ENCODE peak calls at places on chromosomes 1 and 21, in nine cellular contexts. One of them, this sample, is unnamed.
A peak's percentile ranks its signal among the peaks of the same experiment; 100 is the strongest.

GRCh38 chr21:43827015-43827611 is 37.7 kb downstream of the RRP1 start:
- DNase-seq in left ventricle myocardium inferior: no peak
- DNase-seq in endodermal cell: no peak
- DNase-seq in astrocyte of the cerebellum: peak; percentile 11
- DNase-seq in GM12878: no peak
- DNase-seq in AG04449: no peak
- DNase-seq in GM12864: no peak
- DNase-seq in CD8-positive, alpha-beta T cell: no peak
- DNase-seq in progenitor cell of endocrine pancreas: no peak
- DNase-seq in this sample: no peak

GRCh38 chr1:219555031-219555667 is 57.8 kb downstream of the ZC3H11B start:
- DNase-seq in CD8-positive, alpha-beta T cell: no peak
- DNase-seq in GM12878: no peak
- DNase-seq in astrocyte of the cerebellum: peak; percentile 80
- DNase-seq in GM12864: no peak
- DNase-seq in endodermal cell: peak; percentile 74
- DNase-seq in left ventricle myocardium inferior: no peak
- DNase-seq in AG04449: no peak
- DNase-seq in progenitor cell of endocrine pancreas: no peak
- DNase-seq in this sample: no peak

GRCh38 chr21:14901482-14901958 is 163.3 kb downstream of the NRIP1 start:
- DNase-seq in astrocyte of the cerebellum: peak; percentile 99
- DNase-seq in endodermal cell: no peak
- DNase-seq in GM12864: no peak
- DNase-seq in CD8-positive, alpha-beta T cell: no peak
- DNase-seq in left ventricle myocardium inferior: no peak
- DNase-seq in AG04449: no peak
- DNase-seq in progenitor cell of endocrine pancreas: no peak
- DNase-seq in GM12878: no peak
- DNase-seq in this sample: no peak

GRCh38 chr1:91891486-91891885 is 5.5 kb upstream of the TGFBR3 start:
- DNase-seq in left ventricle myocardium inferior: no peak
- DNase-seq in astrocyte of the cerebellum: no peak
- DNase-seq in CD8-positive, alpha-beta T cell: no peak
- DNase-seq in GM12878: no peak
- DNase-seq in endodermal cell: no peak
- DNase-seq in GM12864: no peak
- DNase-seq in AG04449: no peak
- DNase-seq in progenitor cell of endocrine pancreas: no peak
- DNase-seq in this sample: no peak

GRCh38 chr1:84301759-84302380 is 362 bp downstream of the SAMD13 start:
- DNase-seq in AG04449: no peak
- DNase-seq in endodermal cell: no peak
- DNase-seq in progenitor cell of endocrine pancreas: no peak
- DNase-seq in left ventricle myocardium inferior: no peak
- DNase-seq in GM12864: no peak
- DNase-seq in astrocyte of the cerebellum: no peak
- DNase-seq in GM12878: no peak
- DNase-seq in CD8-positive, alpha-beta T cell: no peak
- DNase-seq in this sample: no peak

GRCh38 chr1:119712342-119713038 is 756 bp downstream of the PHGDH start:
- DNase-seq in progenitor cell of endocrine pancreas: peak; percentile 62
- DNase-seq in astrocyte of the cerebellum: peak; percentile 49
- DNase-seq in left ventricle myocardium inferior: peak; percentile 78
- DNase-seq in CD8-positive, alpha-beta T cell: no peak
- DNase-seq in AG04449: peak; percentile 75
- DNase-seq in endodermal cell: peak; percentile 95
- DNase-seq in GM12864: no peak
- DNase-seq in GM12878: no peak
- DNase-seq in this sample: peak; percentile 62

GRCh38 chr1:203311368-203312301 is 6.3 kb downstream of the BTG2 start:
- DNase-seq in AG04449: no peak
- DNase-seq in left ventricle myocardium inferior: no peak
- DNase-seq in progenitor cell of endocrine pancreas: no peak
- DNase-seq in endodermal cell: no peak
- DNase-seq in GM12864: no peak
- DNase-seq in astrocyte of the cerebellum: no peak
- DNase-seq in CD8-positive, alpha-beta T cell: no peak
- DNase-seq in GM12878: no peak
- DNase-seq in this sample: no peak

GRCh38 chr1:1089731-1090423 is 15.8 kb upstream of the RNF223 start:
- DNase-seq in endodermal cell: peak; percentile 42
- DNase-seq in GM12864: no peak
- DNase-seq in astrocyte of the cerebellum: no peak
- DNase-seq in AG04449: no peak
- DNase-seq in CD8-positive, alpha-beta T cell: no peak
- DNase-seq in GM12878: no peak
- DNase-seq in left ventricle myocardium inferior: no peak
- DNase-seq in progenitor cell of endocrine pancreas: no peak
- DNase-seq in this sample: no peak

GRCh38 chr1:55402117-55402516 is 187.0 kb upstream of the USP24 start:
- DNase-seq in CD8-positive, alpha-beta T cell: no peak
- DNase-seq in AG04449: peak; percentile 40
- DNase-seq in GM12864: no peak
- DNase-seq in progenitor cell of endocrine pancreas: no peak
- DNase-seq in astrocyte of the cerebellum: peak; percentile 31
- DNase-seq in GM12878: no peak
- DNase-seq in endodermal cell: no peak
- DNase-seq in left ventricle myocardium inferior: no peak
- DNase-seq in this sample: no peak

GRCh38 chr1:224884428-224884827 is 45.0 kb upstream of the DNAH14 start:
- DNase-seq in progenitor cell of endocrine pancreas: no peak
- DNase-seq in GM12864: no peak
- DNase-seq in AG04449: peak; percentile 31
- DNase-seq in CD8-positive, alpha-beta T cell: no peak
- DNase-seq in left ventricle myocardium inferior: no peak
- DNase-seq in GM12878: no peak
- DNase-seq in astrocyte of the cerebellum: no peak
- DNase-seq in endodermal cell: no peak
- DNase-seq in this sample: no peak

GRCh38 chr1:41611932-41612450 is 127.5 kb upstream of the EDN2 start:
- DNase-seq in GM12878: no peak
- DNase-seq in CD8-positive, alpha-beta T cell: no peak
- DNase-seq in endodermal cell: peak; percentile 7
- DNase-seq in AG04449: no peak
- DNase-seq in left ventricle myocardium inferior: no peak
- DNase-seq in GM12864: no peak
- DNase-seq in astrocyte of the cerebellum: no peak
- DNase-seq in progenitor cell of endocrine pancreas: no peak
- DNase-seq in this sample: no peak

DNA sequence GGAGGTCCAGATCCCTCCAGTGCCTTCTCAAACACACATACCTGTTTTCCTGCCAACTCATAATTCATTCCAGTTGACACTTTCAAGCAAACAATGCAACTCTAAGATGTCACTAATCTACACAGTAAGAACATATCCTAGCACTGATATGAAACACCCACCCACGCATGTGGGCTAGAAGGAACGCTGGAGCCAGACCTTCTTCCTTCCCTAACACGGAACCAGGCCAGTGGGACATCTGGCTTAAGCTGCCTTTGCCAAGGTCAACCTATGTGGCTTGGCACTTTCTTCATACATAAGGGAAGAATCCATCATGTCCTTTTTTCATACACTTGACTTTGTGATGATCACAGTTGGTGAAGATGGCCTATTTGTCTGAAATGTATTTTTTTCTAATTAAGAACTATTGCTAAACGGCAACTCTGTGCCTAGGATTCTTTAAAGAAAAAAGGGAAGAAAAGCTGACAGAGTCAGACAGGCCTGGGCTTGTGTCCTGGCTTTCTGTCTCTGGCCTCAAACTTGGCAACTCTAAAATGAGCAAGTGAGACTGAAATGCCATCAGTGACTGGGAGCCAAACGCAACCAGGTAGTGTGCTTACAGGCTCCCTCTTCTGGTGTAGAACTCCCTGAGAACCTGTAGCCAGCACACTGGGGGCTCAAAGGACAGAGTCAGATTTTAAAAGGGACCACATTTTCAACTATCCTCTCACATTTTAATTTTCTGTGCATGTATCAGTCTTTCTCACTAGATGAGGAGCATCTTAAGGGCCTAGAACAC is 92.6 kb upstream of the BEND5 start:
- DNase-seq in left ventricle myocardium inferior: peak; percentile 14
- DNase-seq in progenitor cell of endocrine pancreas: no peak
- DNase-seq in GM12878: no peak
- DNase-seq in astrocyte of the cerebellum: peak; percentile 33
- DNase-seq in CD8-positive, alpha-beta T cell: no peak
- DNase-seq in AG04449: no peak
- DNase-seq in GM12864: no peak
- DNase-seq in endodermal cell: peak; percentile 71
- DNase-seq in this sample: no peak
- TF ChIP-seq CTCF in left ventricle myocardium inferior: no peak
- TF ChIP-seq CTCF in progenitor cell of endocrine pancreas: peak; percentile 30
- TF ChIP-seq CTCF in GM12878: no peak
- TF ChIP-seq CTCF in astrocyte of the cerebellum: peak; percentile 43
- TF ChIP-seq CTCF in CD8-positive, alpha-beta T cell: no peak
- TF ChIP-seq CTCF in AG04449: no peak
- TF ChIP-seq CTCF in GM12864: peak; percentile 14
- TF ChIP-seq CTCF in endodermal cell: peak; percentile 72
- TF ChIP-seq CTCF in this sample: no peak

GRCh38 chr1:205438213-205439158 is 16.6 kb upstream of the LEMD1 start:
- DNase-seq in progenitor cell of endocrine pancreas: no peak
- DNase-seq in GM12878: no peak
- DNase-seq in left ventricle myocardium inferior: peak; percentile 86
- DNase-seq in AG04449: no peak
- DNase-seq in astrocyte of the cerebellum: no peak
- DNase-seq in CD8-positive, alpha-beta T cell: no peak
- DNase-seq in GM12864: no peak
- DNase-seq in endodermal cell: peak; percentile 69
- DNase-seq in this sample: peak; percentile 58
- TF ChIP-seq CTCF in progenitor cell of endocrine pancreas: peak; percentile 43
- TF ChIP-seq CTCF in GM12878: peak; percentile 11
- TF ChIP-seq CTCF in left ventricle myocardium inferior: peak; percentile 87
- TF ChIP-seq CTCF in AG04449: peak; percentile 71
- TF ChIP-seq CTCF in astrocyte of the cerebellum: peak; percentile 75
- TF ChIP-seq CTCF in CD8-positive, alpha-beta T cell: no peak
- TF ChIP-seq CTCF in GM12864: peak; percentile 29
- TF ChIP-seq CTCF in endodermal cell: peak; percentile 67
- TF ChIP-seq CTCF in this sample: peak; percentile 45

DNA sequence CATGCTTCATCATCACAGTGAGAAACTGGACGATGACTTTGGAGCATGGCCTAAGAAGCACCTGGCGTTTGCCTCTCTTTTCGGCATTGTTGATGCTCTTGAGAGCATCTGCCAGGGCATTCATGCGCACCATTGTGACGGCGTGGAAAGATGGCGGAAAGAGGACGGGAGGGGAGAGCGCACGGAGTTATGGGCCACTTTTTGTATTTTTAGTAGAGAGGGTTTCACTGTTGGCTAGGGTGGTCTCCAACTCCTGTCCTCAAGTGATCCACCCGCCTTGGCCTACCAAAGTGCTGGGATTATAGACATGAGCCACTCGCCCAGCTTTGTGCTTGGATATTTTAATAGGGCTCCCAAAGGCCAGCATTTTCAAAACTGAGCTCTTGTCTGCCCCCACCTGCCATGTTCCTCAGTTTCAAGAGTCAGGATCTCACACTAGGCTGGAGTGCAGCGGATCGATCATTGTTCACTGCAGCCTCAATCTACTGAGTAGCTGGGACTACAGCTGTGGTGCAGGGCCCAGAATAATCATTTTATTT is 5.3 kb downstream of the RPS8 start:
- DNase-seq in progenitor cell of endocrine pancreas: no peak
- DNase-seq in left ventricle myocardium inferior: no peak
- DNase-seq in CD8-positive, alpha-beta T cell: no peak
- DNase-seq in GM12864: no peak
- DNase-seq in astrocyte of the cerebellum: no peak
- DNase-seq in endodermal cell: no peak
- DNase-seq in AG04449: no peak
- DNase-seq in GM12878: no peak
- DNase-seq in this sample: no peak
- TF ChIP-seq CTCF in progenitor cell of endocrine pancreas: no peak
- TF ChIP-seq CTCF in left ventricle myocardium inferior: no peak
- TF ChIP-seq CTCF in CD8-positive, alpha-beta T cell: no peak
- TF ChIP-seq CTCF in GM12864: no peak
- TF ChIP-seq CTCF in astrocyte of the cerebellum: no peak
- TF ChIP-seq CTCF in endodermal cell: peak; percentile 19
- TF ChIP-seq CTCF in AG04449: no peak
- TF ChIP-seq CTCF in GM12878: no peak
- TF ChIP-seq CTCF in this sample: no peak

GRCh38 chr1:2199042-2199810 is 4.7 kb upstream of the FAAP20 start:
- DNase-seq in GM12878: peak; percentile 26
- DNase-seq in astrocyte of the cerebellum: no peak
- DNase-seq in AG04449: no peak
- DNase-seq in endodermal cell: peak; percentile 93
- DNase-seq in GM12864: peak; percentile 34
- DNase-seq in progenitor cell of endocrine pancreas: no peak
- DNase-seq in left ventricle myocardium inferior: peak; percentile 93
- DNase-seq in CD8-positive, alpha-beta T cell: peak; percentile 61
- DNase-seq in this sample: peak; percentile 54
- TF ChIP-seq CTCF in GM12878: no peak
- TF ChIP-seq CTCF in astrocyte of the cerebellum: no peak
- TF ChIP-seq CTCF in AG04449: no peak
- TF ChIP-seq CTCF in endodermal cell: peak; percentile 28
- TF ChIP-seq CTCF in GM12864: no peak
- TF ChIP-seq CTCF in progenitor cell of endocrine pancreas: no peak
- TF ChIP-seq CTCF in left ventricle myocardium inferior: no peak
- TF ChIP-seq CTCF in CD8-positive, alpha-beta T cell: no peak
- TF ChIP-seq CTCF in this sample: no peak